ENCODE peak calls at places on chromosomes 6 and 20, in five cellular contexts. X is left cardiac atrium; Z is NCI-H1105; S is activated T-cell treated with anti-CD3 and anti-CD28 coated beads, Interleukin-2, amount 50 U/mL, for 72 hours; F is mesothelial cell of epicardium. M is an unnamed sample.

GRCh38 chr6:133290926-133291325 is 49.8 kb downstream of the EYA4 start:
- DNase-seq in X (no peak), S (no peak), Z (no peak), F (no peak), M (no peak)

GRCh38 chr6:33694401-33694931 is 17.0 kb downstream of the UQCC2 start:
- DNase-seq in F (no peak), Z (no peak), S (peak), X (peak), M (peak)

GRCh38 chr6:24951831-24952299 is 16.1 kb upstream of the RIPOR2 start:
- DNase-seq in Z (no peak), S (no peak), X (no peak), F (no peak), M (no peak)

GRCh38 chr6:10425973-10426780 is 11.3 kb upstream of the TFAP2A start:
- DNase-seq in X (no peak), S (no peak), F (peak), Z (no peak), M (no peak)

GRCh38 chr20:1154734-1155133 is 30.0 kb downstream of the TMEM74B start:
- DNase-seq in S (no peak), F (no peak), Z (no peak), X (no peak), M (no peak)

GRCh38 chr6:45376310-45377040 is 1.3 kb downstream of the SUPT3H start:
- DNase-seq in X (no peak), Z (no peak), S (no peak), F (no peak), M (no peak)

GRCh38 chr20:53778041-53778516 is 184.4 kb upstream of the ZNF217 start:
- DNase-seq in X (no peak), F (no peak), Z (peak), S (no peak), M (no peak)

GRCh38 chr6:125804264-125804663 is 13.5 kb downstream of the NCOA7 start:
- DNase-seq in S (peak), X (no peak), Z (no peak), F (no peak), M (no peak)

GRCh38 chr6:99512033-99512432 is 3.2 kb downstream of the USP45 start:
- DNase-seq in S (no peak), X (no peak), Z (no peak), F (no peak), M (no peak)

GRCh38 chr6:43076928-43077809 is 1.1 kb downstream of the PTK7 start:
- DNase-seq in X (no peak), S (no peak), F (peak), Z (peak), M (no peak)

GRCh38 chr6:125547320-125547843 is 202.1 kb upstream of the HEY2 start:
- DNase-seq in X (no peak), F (no peak), S (no peak), Z (no peak), M (no peak)